ENCODE peak calls at places on chromosomes 12 and 14, in five cellular contexts. W is GM12878, E is HepG2, O is SK-N-SH, I is HCT116. X is an unnamed sample.

GRCh38 chr14:61033851-61034250 is 52.8 kb downstream of the SLC38A6 start:
- DNase-seq in W (no peak), E (no peak), O (no peak), I (no peak), X (no peak)

GRCh38 chr12:114904254-114905003 is 220.5 kb upstream of the TBX3 start:
- DNase-seq in W (no peak), E (no peak), O (no peak), I (peak), X (no peak)

GRCh38 chr12:6089041-6089823 is 35.2 kb downstream of the VWF start:
- DNase-seq in W (no peak), E (peak), O (no peak), I (peak), X (no peak)

GRCh38 chr12:75350413-75350812 is 15.9 kb downstream of the GLIPR1L1 start:
- DNase-seq in W (no peak), E (no peak), O (no peak), I (no peak), X (no peak)

GRCh38 chr12:18690653-18691052 is 47.2 kb downstream of the PLCZ1 start:
- DNase-seq in W (no peak), E (no peak), O (no peak), I (peak), X (no peak)

GRCh38 chr12:25054783-25055144 is 105.9 kb upstream of the BCAT1 start:
- DNase-seq in W (no peak), E (no peak), O (no peak), I (no peak), X (no peak)

GRCh38 chr12:58566599-58566998 is 353.7 kb downstream of the LRIG3 start:
- DNase-seq in W (no peak), E (no peak), O (no peak), I (no peak), X (no peak)

GRCh38 chr12:2179953-2180736 is 127.4 kb downstream of the CACNA1C start:
- DNase-seq in W (no peak), E (no peak), O (no peak), I (peak), X (no peak)

GRCh38 chr14:94581127-94581999 is at the start of gene SERPINA5:
- DNase-seq in W (no peak), E (peak), O (peak), I (no peak), X (no peak)

GRCh38 chr12:45122776-45123380 is 72.0 kb upstream of the DBX2 start:
- DNase-seq in W (no peak), E (peak), O (peak), I (peak), X (peak)

GRCh38 chr12:109612975-109613502 is 39.4 kb downstream of the MVK start:
- DNase-seq in W (no peak), E (peak), O (no peak), I (no peak), X (no peak)

GRCh38 chr14:91114079-91115065 is 499 bp downstream of the DGLUCY start:
- DNase-seq in W (peak), E (peak), O (peak), I (peak), X (no peak)

GRCh38 chr14:70239802-70240201 is 51.1 kb upstream of the SLC8A3 start:
- DNase-seq in W (peak), E (no peak), O (no peak), I (no peak), X (no peak)

GRCh38 chr12:127810026-127810425 is 456.9 kb upstream of the TMEM132C start:
- DNase-seq in W (no peak), E (no peak), O (no peak), I (no peak), X (peak)

GRCh38 chr14:59328410-59328809 is 136.8 kb downstream of the GPR135 start:
- DNase-seq in W (no peak), E (peak), O (no peak), I (no peak), X (no peak)

GRCh38 chr14:103391048-103391447 is 5.8 kb downstream of the MARK3 start:
- DNase-seq in W (no peak), E (peak), O (peak), I (peak), X (no peak)

GRCh38 chr14:95218472-95219193 is 61.3 kb upstream of the DICER1 start:
- DNase-seq in W (no peak), E (no peak), O (no peak), I (no peak), X (no peak)

GRCh38 chr12:41205070-41205715 is 17.1 kb downstream of the PDZRN4 start:
- DNase-seq in W (no peak), E (no peak), O (no peak), I (no peak), X (no peak)

GRCh38 chr14:94558842-94559241 is 2.4 kb upstream of the SERPINA4 start:
- DNase-seq in W (no peak), E (no peak), O (no peak), I (no peak), X (no peak)

GRCh38 chr12:46332260-46332659 is 40.3 kb downstream of the SLC38A2 start:
- DNase-seq in W (no peak), E (peak), O (no peak), I (no peak), X (no peak)

GRCh38 chr14:101246894-101247853 is 314.1 kb upstream of the DIO3 start:
- DNase-seq in W (no peak), E (no peak), O (peak), I (no peak), X (no peak)

GRCh38 chr12:38771871-38772270 is 133.5 kb downstream of the CPNE8 start:
- DNase-seq in W (peak), E (no peak), O (no peak), I (no peak), X (no peak)

GRCh38 chr12:58933068-58933681 is 12.9 kb upstream of the LRIG3 start:
- DNase-seq in W (no peak), E (no peak), O (no peak), I (no peak), X (no peak)

GRCh38 chr14:33700052-33700451 is 250.8 kb downstream of the EGLN3 start:
- DNase-seq in W (no peak), E (no peak), O (no peak), I (no peak), X (no peak)

GRCh38 chr14:99214701-99215100 is 57.3 kb downstream of the BCL11B start:
- DNase-seq in W (no peak), E (no peak), O (no peak), I (no peak), X (no peak)

GRCh38 chr14:99213603-99214002 is 58.4 kb downstream of the BCL11B start:
- DNase-seq in W (no peak), E (no peak), O (no peak), I (no peak), X (no peak)

GRCh38 chr14:99217066-99217465 is 54.9 kb downstream of the BCL11B start:
- DNase-seq in W (no peak), E (no peak), O (no peak), I (no peak), X (no peak)

GRCh38 chr14:99216191-99216590 is 55.8 kb downstream of the BCL11B start:
- DNase-seq in W (no peak), E (no peak), O (no peak), I (no peak), X (no peak)

DNA sequence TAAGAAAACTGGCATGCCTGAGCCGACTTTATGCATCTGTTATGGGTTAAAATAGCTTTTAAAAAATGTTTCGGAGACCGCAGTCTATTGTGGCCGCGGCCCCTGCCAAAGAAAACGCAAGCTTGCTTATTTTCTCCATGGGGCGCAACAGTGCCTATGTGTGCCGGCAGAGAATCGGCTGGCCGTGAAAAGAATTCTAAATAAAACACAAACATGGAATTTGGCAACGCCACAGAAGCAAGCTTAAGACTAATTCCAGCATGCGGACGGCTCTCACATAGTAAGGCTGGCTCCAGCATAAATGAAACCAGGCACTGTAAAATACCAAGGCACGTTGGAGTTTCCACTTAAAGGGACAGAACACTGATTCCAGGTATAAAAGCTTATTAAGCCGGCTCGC is 56.7 kb downstream of the BCL11B start:
- DNase-seq in W (no peak), E (no peak), O (no peak), I (no peak), X (no peak)
- H3K4me3 ChIP-seq in W (no peak), E (no peak), O (no peak), I (no peak), X (peak)

GRCh38 chr14:104510216-104510615 is 69.3 kb upstream of the C14orf180 start:
- DNase-seq in W (no peak), E (no peak), O (peak), I (no peak), X (no peak)
- H3K9ac ChIP-seq in W (no peak), E (no peak), O (no peak), I (no peak), X (no peak)

DNA sequence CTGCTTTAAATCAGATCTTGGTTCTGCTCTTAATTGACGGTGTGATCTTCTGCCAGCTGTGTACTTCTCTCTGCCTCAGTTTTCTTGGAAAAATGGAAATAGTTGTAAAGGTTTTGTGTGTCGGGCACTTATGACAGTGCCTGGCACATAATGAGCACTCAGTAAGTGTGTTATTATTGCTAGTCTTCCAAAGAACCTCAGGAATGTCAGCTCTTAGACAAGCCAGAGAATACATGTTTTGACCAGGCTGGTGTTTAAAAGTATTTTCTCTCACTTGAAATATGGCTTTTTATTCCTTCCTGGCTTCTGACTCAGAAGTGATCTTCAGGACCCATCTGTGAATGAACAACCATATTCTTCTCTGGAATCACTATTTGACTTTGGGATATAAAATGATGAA is 304.1 kb downstream of the SNAPC1 start:
- DNase-seq in W (no peak), E (no peak), O (no peak), I (no peak), X (no peak)
- TF ChIP-seq POLR2AphosphoS5 in W (no peak), E (no peak), O (no peak), I (no peak), X (no peak)

GRCh38 chr12:120262852-120263724 is 2.4 kb downstream of the PXN start:
- DNase-seq in W (no peak), E (no peak), O (no peak), I (no peak), X (no peak)
- H3K4me3 ChIP-seq in W (no peak), E (no peak), O (peak), I (peak), X (no peak)

GRCh38 chr14:67108230-67108629 is 81.0 kb upstream of the GARIN2 start:
- DNase-seq in W (no peak), E (no peak), O (no peak), I (no peak), X (no peak)

GRCh38 chr14:67112344-67112743 is 76.9 kb upstream of the GARIN2 start:
- DNase-seq in W (no peak), E (no peak), O (no peak), I (no peak), X (no peak)

DNA sequence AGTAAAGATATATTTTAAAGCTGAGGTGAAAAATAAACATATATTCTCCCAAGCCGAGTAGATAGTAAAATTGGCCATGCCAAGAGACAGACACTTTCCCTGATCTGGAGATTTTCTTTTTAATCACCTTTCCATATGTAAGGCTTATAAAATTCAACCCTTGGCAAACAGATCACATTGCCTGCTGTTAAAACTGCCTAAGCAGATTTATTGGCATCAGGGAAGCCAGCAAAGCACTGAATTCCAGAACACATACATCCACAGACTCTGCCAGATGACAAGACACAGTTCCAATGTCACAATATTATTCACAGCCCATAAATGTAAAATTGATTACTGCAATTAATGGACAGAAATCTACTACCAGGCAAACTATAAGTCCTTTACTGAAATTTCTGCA is 78.2 kb upstream of the GARIN2 start:
- DNase-seq in W (no peak), E (no peak), O (no peak), I (no peak), X (no peak)
- H3K9ac ChIP-seq in W (no peak), E (no peak), O (no peak), I (no peak), X (no peak)

DNA sequence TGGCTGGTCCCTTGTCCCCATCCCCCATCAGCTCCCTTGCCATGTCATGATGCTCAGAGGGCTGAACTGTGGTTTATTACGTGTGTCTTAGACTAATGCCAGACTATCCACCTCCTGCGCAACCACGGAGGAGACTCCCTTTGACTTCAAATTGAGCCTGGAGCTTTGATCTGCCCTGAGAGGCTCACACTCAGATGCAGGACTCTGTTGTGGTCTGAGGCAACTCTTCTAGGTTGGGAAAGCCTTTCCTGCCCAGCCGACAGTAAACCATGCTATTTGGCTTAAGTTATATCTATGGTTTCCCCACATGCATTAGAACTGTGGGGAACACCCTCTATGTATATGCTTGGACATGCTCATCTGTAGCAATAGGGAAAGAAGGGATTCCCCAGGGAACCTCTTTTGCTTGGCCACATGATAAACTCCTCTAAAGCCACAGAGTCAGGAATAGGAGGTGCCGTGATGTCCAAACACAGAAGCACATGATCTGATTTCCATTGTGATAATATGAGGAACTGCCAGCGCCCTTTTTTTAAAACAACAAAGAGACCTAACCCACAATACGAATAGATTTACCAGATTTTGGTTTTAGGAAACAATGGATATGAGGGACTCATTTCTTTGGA is 11.1 kb upstream of the LGALS3 start:
- DNase-seq in W (no peak), E (no peak), O (no peak), I (no peak), X (no peak)
- TF ChIP-seq POLR2AphosphoS5 in W (no peak), E (no peak), O (no peak), I (no peak), X (no peak)

DNA sequence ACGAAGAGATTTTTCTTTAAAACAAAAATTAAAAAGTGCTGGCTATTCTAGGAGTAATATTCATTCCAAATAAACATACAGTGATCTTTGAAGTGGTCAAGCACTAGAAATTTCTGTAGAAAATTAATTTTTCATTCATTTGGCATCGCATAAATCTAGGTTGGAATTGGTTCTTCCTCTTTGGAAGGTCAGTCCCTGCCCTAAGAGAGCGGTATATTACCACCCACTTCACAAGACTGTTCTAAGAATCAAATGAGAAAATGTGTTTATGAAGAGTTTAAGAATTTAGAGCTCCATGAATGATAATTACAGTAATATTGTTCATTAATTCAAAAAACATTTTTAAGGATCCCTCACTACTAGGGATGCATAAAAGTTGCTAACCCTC is 444 bp upstream of the GEMIN2 start:
- DNase-seq in W (no peak), E (no peak), O (no peak), I (no peak), X (no peak)
- H3K4me3 ChIP-seq in W (peak), E (peak), O (peak), I (peak), X (peak)

X was measured in SK-N-MC.